ENCODE peak calls at places on chromosomes 3 and 15, in seven cellular contexts. Z, J, D, W, Q, H and R are unnamed samples.

GRCh38 chr3:23105048-23105447 is 98.1 kb upstream of the UBE2E2 start:
- DNase-seq in J (no peak), W (no peak), Q (no peak), Z (no peak), D (no peak), H (no peak), R (no peak)

GRCh38 chr3:32239638-32240550 is 1.4 kb downstream of the CMTM8 start:
- DNase-seq in W (peak; percentile 18), Q (peak; percentile 77), H (peak; percentile 72), D (no peak), Z (no peak), J (peak; percentile 45), R (peak; percentile 33)

GRCh38 chr3:170049146-170050000 is 11.6 kb downstream of the GPR160 start:
- DNase-seq in J (peak; percentile 68), Q (no peak), H (no peak), D (peak; percentile 36), Z (peak; percentile 4), W (peak; percentile 69), R (no peak)

GRCh38 chr3:156816091-156816793 is 9.9 kb upstream of the LEKR1 start:
- DNase-seq in Z (peak; percentile 56), J (no peak), D (peak; percentile 31), W (peak; percentile 38), Q (peak; percentile 85), H (peak; percentile 13), R (peak; percentile 11)

GRCh38 chr3:11605398-11605797 is 38.3 kb downstream of the VGLL4 start:
- DNase-seq in J (no peak), Z (no peak), W (no peak), Q (no peak), D (no peak), H (no peak), R (no peak)

GRCh38 chr15:71106802-71107500 is 8.3 kb upstream of the THSD4 start:
- DNase-seq in W (no peak), D (no peak), H (no peak), J (no peak), Z (no peak), Q (no peak), R (no peak)

GRCh38 chr3:25019506-25019905 is 408.6 kb upstream of the RARB start:
- DNase-seq in D (no peak), Z (no peak), Q (no peak), J (no peak), H (no peak), W (no peak), R (no peak)

GRCh38 chr15:23648920-23649515 is 1.4 kb upstream of the MAGEL2 start:
- DNase-seq in J (peak; percentile 3), D (no peak), Q (no peak), W (peak; percentile 40), H (no peak), Z (no peak), R (peak; percentile 25)

GRCh38 chr3:189806171-189806951 is 175.2 kb downstream of the TP63 start:
- DNase-seq in W (no peak), H (no peak), J (peak; percentile 73), D (no peak), Z (no peak), Q (no peak), R (no peak)

GRCh38 chr3:115100806-115101205 is 46.3 kb downstream of the ZBTB20 start:
- DNase-seq in Q (no peak), J (peak; percentile 22), Z (no peak), H (no peak), D (no peak), W (no peak), R (no peak)

GRCh38 chr3:122795674-122795969 is 753 bp downstream of the SLC49A4 start:
- DNase-seq in Z (no peak), W (no peak), Q (no peak), J (no peak), H (no peak), D (no peak), R (no peak)

GRCh38 chr15:31225356-31225955 is 101.2 kb upstream of the KLF13 start:
- DNase-seq in Q (no peak), D (no peak), H (no peak), W (no peak), Z (no peak), J (no peak), R (no peak)

GRCh38 chr15:96334017-96334704 is 3.7 kb downstream of the NR2F2 start:
- DNase-seq in J (no peak), Q (no peak), Z (no peak), D (no peak), H (no peak), W (peak; percentile 13), R (no peak)

GRCh38 chr3:116164039-116164438 is 281.2 kb downstream of the LSAMP start:
- DNase-seq in J (no peak), H (no peak), Q (no peak), W (no peak), D (no peak), Z (peak; percentile 3), R (no peak)

GRCh38 chr3:79140718-79141117 is 627.1 kb downstream of the ROBO1 start:
- DNase-seq in J (no peak), Q (no peak), W (no peak), D (no peak), Z (peak; percentile 7), H (no peak), R (no peak)

GRCh38 chr3:13078158-13078905 is 5.1 kb upstream of the IQSEC1 start:
- DNase-seq in Z (no peak), W (no peak), D (no peak), H (no peak), J (peak; percentile 61), Q (no peak), R (no peak)